ENCODE peak calls at places on chromosomes 11 and 22, in four cellular contexts. F is stomach; P is CD8-positive, alpha-beta memory T cell; H is A549. C is an unnamed sample.
A peak's percentile ranks its signal among the peaks of the same experiment; 100 is the strongest.

GRCh38 chr11:73203322-73203721 is 14.8 kb upstream of the P2RY2 start:
- DNase-seq in F (no peak), P (no peak), H (no peak), C (no peak)

GRCh38 chr22:31122532-31123291 is at the start of gene INPP5J:
- DNase-seq in F (peak; percentile 69), P (no peak), H (peak; percentile 78), C (peak; percentile 62)

GRCh38 chr11:77198440-77198849 is 70.4 kb downstream of the MYO7A start:
- DNase-seq in F (no peak), P (peak; percentile 32), H (peak; percentile 36), C (no peak)

GRCh38 chr11:945986-946385 is 20.3 kb downstream of the AP2A2 start:
- DNase-seq in F (no peak), P (no peak), H (no peak), C (no peak)

GRCh38 chr11:63592975-63593395 is 21.2 kb downstream of the PLAAT3 start:
- DNase-seq in F (no peak), P (no peak), H (peak; percentile 45), C (peak; percentile 15)

GRCh38 chr11:69196322-69197169 is 40.8 kb downstream of the SMIM38 start:
- DNase-seq in F (no peak), P (peak; percentile 26), H (no peak), C (no peak)

GRCh38 chr11:14669499-14669898 is 25.9 kb downstream of the PDE3B start:
- DNase-seq in F (no peak), P (no peak), H (no peak), C (no peak)

GRCh38 chr22:47071078-47071811 is 308.8 kb downstream of the TBC1D22A start:
- DNase-seq in F (no peak), P (no peak), H (no peak), C (no peak)

GRCh38 chr11:4385978-4386740 is 7.3 kb downstream of the TRIM21 start:
- DNase-seq in F (no peak), P (no peak), H (no peak), C (no peak)

GRCh38 chr22:49617866-49618688 is 209.6 kb downstream of the BRD1 start:
- DNase-seq in F (no peak), P (peak; percentile 40), H (no peak), C (no peak)

GRCh38 chr22:30890689-30891442 is 77.7 kb downstream of the MORC2 start:
- DNase-seq in F (peak; percentile 57), P (no peak), H (peak; percentile 30), C (peak; percentile 56)

GRCh38 chr11:26227311-26227710 is 104.6 kb upstream of the ANO3 start:
- DNase-seq in F (no peak), P (no peak), H (peak; percentile 2), C (no peak)

GRCh38 chr22:27094633-27095308 is 437.4 kb downstream of the MIAT start:
- DNase-seq in F (no peak), P (no peak), H (no peak), C (peak; percentile 44)

GRCh38 chr11:132456735-132457328 is 1075.5 kb downstream of the OPCML start:
- DNase-seq in F (no peak), P (no peak), H (no peak), C (no peak)

GRCh38 chr22:38032681-38033521 is 24.3 kb upstream of the PICK1 start:
- DNase-seq in F (no peak), P (no peak), H (no peak), C (no peak)

GRCh38 chr22:32957093-32957835 is 100.9 kb downstream of the SYN3 start:
- DNase-seq in F (no peak), P (no peak), H (no peak), C (no peak)

GRCh38 chr22:38866399-38867123 is 5.5 kb downstream of the CBX6 start:
- DNase-seq in F (no peak), P (no peak), H (no peak), C (peak; percentile 69)

GRCh38 chr11:88041679-88042078 is 133.6 kb downstream of the RAB38 start:
- DNase-seq in F (no peak), P (no peak), H (no peak), C (no peak)

GRCh38 chr11:88043149-88043548 is 132.1 kb downstream of the RAB38 start:
- DNase-seq in F (no peak), P (no peak), H (no peak), C (no peak)

GRCh38 chr11:88036701-88037100 is 138.5 kb downstream of the RAB38 start:
- DNase-seq in F (no peak), P (no peak), H (no peak), C (no peak)

GRCh38 chr11:88039512-88040496 is 135.4 kb downstream of the RAB38 start:
- DNase-seq in F (no peak), P (no peak), H (no peak), C (no peak)

DNA sequence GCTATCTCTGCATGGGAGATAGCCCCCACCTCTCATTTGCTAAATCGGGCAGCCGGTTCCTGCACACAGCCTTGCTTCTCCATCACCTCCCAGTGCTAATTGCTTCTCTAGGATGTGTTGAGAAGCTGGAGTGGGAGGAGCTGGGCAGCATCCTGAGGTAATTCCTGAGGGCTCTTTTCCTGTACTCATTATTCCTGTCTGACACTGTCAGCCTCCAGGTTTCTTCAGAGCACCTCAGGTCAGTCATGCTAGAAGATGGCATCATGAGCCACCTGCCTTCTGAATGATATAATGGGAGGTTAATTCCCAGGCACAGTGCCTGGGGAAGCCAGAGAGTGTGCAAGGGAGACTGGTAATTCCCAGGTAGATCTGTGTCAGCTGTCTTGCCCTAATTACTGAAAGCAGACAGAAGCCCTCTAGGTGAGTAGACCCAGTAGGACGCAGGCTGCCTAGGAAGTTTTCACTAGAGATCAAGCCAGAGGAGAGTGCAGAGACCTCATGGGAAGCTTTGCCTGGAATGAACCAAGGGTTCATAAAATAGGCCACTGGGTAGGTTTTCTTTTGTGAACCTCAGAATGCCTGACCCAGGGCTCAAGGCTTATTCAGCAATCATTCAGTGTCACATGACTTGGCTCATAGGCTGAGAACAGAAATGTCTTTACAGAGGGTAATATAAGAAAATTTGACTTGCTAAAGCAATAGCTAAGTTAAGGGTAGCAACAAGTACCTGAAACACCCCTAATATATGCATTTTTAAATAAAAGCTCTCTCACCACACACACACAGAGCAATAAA is 132.8 kb downstream of the RAB38 start:
- DNase-seq in F (no peak), P (no peak), H (no peak), C (no peak)
- H3K4me1 ChIP-seq in F (no peaks in the 10 kb centered on the region), P (no peaks in the 10 kb centered on the region), H (no peaks in the 10 kb centered on the region), C (no peaks in the 10 kb centered on the region)

GRCh38 chr11:67240575-67241389 is 25.5 kb upstream of the GRK2 start:
- DNase-seq in F (peak; percentile 59), P (peak; percentile 90), H (peak; percentile 56), C (peak; percentile 67)
- H3K4me3 ChIP-seq in F (peak overlapping the region; percentile 55), P (peak overlapping the region; percentile 98), H (peak overlapping the region; percentile 69), C (peak overlapping the region; percentile 55)

DNA sequence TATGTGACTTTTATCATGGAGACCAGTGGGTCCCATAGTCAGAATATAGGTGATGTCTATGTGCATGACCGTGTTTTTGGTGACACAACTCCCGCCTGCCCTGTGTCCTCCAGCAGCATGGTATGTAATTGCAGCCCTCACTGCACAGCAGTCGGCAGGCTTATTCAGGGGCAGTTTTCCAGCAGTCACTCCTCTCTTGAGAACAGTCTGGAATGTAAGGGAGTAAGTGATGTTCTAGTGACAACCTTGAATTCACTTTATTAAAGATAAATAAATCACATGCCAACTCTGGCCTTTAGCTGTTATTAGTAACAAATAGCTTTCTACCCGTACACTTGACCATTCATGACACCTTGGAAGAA is 27.9 kb downstream of the ZNRF3 start:
- DNase-seq in F (no peak), P (no peak), H (no peak), C (peak; percentile 74)
- H3K4me1 ChIP-seq in F (peaks cover 14% of the 10 kb centered on the region), P (no peaks in the 10 kb centered on the region), H (peaks cover 81% of the 10 kb centered on the region), C (peaks cover 68% of the 10 kb centered on the region)

GRCh38 chr11:36026315-36026968 is 82.6 kb downstream of the LDLRAD3 start:
- DNase-seq in F (no peak), P (no peak), H (no peak), C (no peak)
- H3K4me3 ChIP-seq in F (no peak overlapping the region), P (no peak overlapping the region), H (no peak overlapping the region), C (no peak overlapping the region)

GRCh38 chr11:13116491-13116890 is 107.4 kb downstream of the RASSF10 start:
- DNase-seq in F (no peak), P (no peak), H (no peak), C (no peak)
- H3K4me1 ChIP-seq in F (no peaks in the 10 kb centered on the region), P (no peaks in the 10 kb centered on the region), H (peaks cover 56% of the 10 kb centered on the region), C (no peaks in the 10 kb centered on the region)

GRCh38 chr22:21938906-21939305 is 13.7 kb downstream of the PPM1F start:
- DNase-seq in F (no peak), P (no peak), H (no peak), C (no peak)
- H3K4me3 ChIP-seq in F (peak overlapping the region; percentile 56), P (no peak overlapping the region), H (peak overlapping the region; percentile 77), C (peak overlapping the region; percentile 69)

DNA sequence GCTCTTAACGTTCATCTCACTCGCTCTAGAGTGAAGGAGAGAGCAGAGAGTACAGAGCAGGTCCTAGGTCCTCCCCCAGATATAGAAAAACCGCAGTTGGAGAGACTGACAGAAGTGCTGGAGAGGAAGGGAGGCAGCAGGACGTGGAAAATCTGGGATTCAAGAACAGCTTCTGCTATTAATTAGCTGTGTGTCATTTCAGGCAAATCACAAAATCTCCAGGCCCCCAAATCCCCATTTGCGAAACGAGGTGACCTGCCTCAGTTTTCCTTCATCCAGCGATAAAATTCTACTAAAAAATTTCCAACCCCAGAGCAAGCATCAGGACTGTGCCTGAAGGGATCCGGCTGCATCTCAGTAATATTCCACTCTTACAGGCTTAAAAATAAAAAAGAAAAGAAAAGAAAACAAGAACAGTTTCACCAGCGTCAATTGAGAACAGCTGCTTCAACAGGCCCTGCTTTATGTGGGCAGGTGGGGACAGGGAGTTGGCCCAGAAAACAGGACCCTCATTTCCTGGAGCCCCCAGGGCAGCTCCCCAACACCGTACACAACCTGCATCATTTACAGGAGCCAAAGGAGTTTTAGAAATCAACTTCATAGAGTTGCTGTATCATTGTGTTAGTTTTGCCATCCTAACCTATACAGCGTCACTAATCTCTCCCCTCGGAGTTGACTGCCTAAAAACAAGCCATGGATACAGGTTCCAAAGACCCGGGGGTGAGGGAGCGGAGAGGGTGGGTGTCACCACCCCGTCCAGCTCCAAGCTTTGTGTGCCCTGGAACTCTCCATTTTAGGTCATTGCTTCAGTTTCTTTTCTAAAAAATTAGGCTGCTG is 2.3 kb upstream of the MALAT1 start:
- DNase-seq in F (no peak), P (no peak), H (no peak), C (no peak)
- H3K4me1 ChIP-seq in F (peaks cover 51% of the 10 kb centered on the region), P (peaks cover 16% of the 10 kb centered on the region), H (peaks cover 62% of the 10 kb centered on the region), C (peaks cover 54% of the 10 kb centered on the region)

DNA sequence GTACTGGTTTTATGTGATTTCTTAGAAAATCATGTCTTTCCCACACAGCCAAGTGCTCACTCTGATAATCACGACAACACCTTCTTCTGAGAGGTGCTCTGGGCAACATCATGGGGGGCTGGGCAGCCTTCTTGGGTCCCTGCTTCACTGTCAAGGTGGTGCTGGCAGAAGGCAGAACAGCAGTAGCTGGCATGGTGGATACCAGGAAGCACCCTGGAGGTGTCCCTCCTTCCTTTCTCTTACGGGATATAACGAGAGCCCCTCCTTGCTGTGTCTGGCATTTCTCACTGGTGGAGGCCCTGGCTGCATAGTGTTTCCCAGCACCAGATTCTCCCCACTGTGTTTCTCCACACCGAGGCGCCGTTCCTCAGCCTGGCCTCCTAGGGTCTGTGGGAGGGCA is 60.9 kb downstream of the SCN3B start:
- DNase-seq in F (no peak), P (no peak), H (no peak), C (no peak)
- H3K4me3 ChIP-seq in F (peak overlapping the region; percentile 50), P (no peak overlapping the region), H (peak overlapping the region; percentile 53), C (no peak overlapping the region)